ENCODE peak calls at places on chromosome 1, in ten cellular contexts. One of them, this sample, is unnamed.

GRCh38 chr1:243939167-243939848 is 89.3 kb upstream of the AKT3 start:
- DNase-seq in esophagus muscularis mucosa: no peak
- DNase-seq in tibial artery: no peak
- DNase-seq in cardiac muscle cell: no peak
- DNase-seq in dorsolateral prefrontal cortex: no peak
- DNase-seq in sigmoid colon: no peak
- DNase-seq in hepatocyte: no peak
- DNase-seq in GM23338: peak
- DNase-seq in A549: no peak
- DNase-seq in pancreas: no peak
- DNase-seq in this sample: no peak

GRCh38 chr1:12412439-12412838 is 182.6 kb downstream of the VPS13D start:
- DNase-seq in esophagus muscularis mucosa: no peak
- DNase-seq in tibial artery: no peak
- DNase-seq in cardiac muscle cell: no peak
- DNase-seq in dorsolateral prefrontal cortex: no peak
- DNase-seq in sigmoid colon: no peak
- DNase-seq in hepatocyte: no peak
- DNase-seq in GM23338: no peak
- DNase-seq in A549: no peak
- DNase-seq in pancreas: no peak
- DNase-seq in this sample: no peak

GRCh38 chr1:159076753-159077656 is at the start of gene AIM2:
- DNase-seq in esophagus muscularis mucosa: no peak
- DNase-seq in tibial artery: no peak
- DNase-seq in cardiac muscle cell: no peak
- DNase-seq in dorsolateral prefrontal cortex: no peak
- DNase-seq in sigmoid colon: no peak
- DNase-seq in hepatocyte: no peak
- DNase-seq in GM23338: no peak
- DNase-seq in A549: no peak
- DNase-seq in pancreas: peak
- DNase-seq in this sample: no peak

GRCh38 chr1:34500451-34500850 is 254.4 kb upstream of the GJB5 start:
- DNase-seq in esophagus muscularis mucosa: peak
- DNase-seq in tibial artery: no peak
- DNase-seq in cardiac muscle cell: peak
- DNase-seq in dorsolateral prefrontal cortex: no peak
- DNase-seq in sigmoid colon: no peak
- DNase-seq in hepatocyte: peak
- DNase-seq in GM23338: peak
- DNase-seq in A549: no peak
- DNase-seq in pancreas: peak
- DNase-seq in this sample: no peak

GRCh38 chr1:175367896-175368295 is 175.3 kb upstream of the KIAA0040 start:
- DNase-seq in esophagus muscularis mucosa: no peak
- DNase-seq in tibial artery: no peak
- DNase-seq in cardiac muscle cell: no peak
- DNase-seq in dorsolateral prefrontal cortex: no peak
- DNase-seq in sigmoid colon: no peak
- DNase-seq in hepatocyte: no peak
- DNase-seq in GM23338: no peak
- DNase-seq in A549: no peak
- DNase-seq in pancreas: no peak
- DNase-seq in this sample: no peak

GRCh38 chr1:186292875-186293274 is 82.2 kb downstream of the TPR start:
- DNase-seq in esophagus muscularis mucosa: no peak
- DNase-seq in tibial artery: no peak
- DNase-seq in cardiac muscle cell: no peak
- DNase-seq in dorsolateral prefrontal cortex: no peak
- DNase-seq in sigmoid colon: no peak
- DNase-seq in hepatocyte: no peak
- DNase-seq in GM23338: no peak
- DNase-seq in A549: no peak
- DNase-seq in pancreas: no peak
- DNase-seq in this sample: no peak

GRCh38 chr1:3657578-3658230 is 5.4 kb downstream of the TP73 start:
- DNase-seq in esophagus muscularis mucosa: no peak
- DNase-seq in tibial artery: peak
- DNase-seq in cardiac muscle cell: no peak
- DNase-seq in dorsolateral prefrontal cortex: no peak
- DNase-seq in sigmoid colon: peak
- DNase-seq in hepatocyte: no peak
- DNase-seq in GM23338: no peak
- DNase-seq in A549: no peak
- DNase-seq in pancreas: no peak
- DNase-seq in this sample: no peak

GRCh38 chr1:212166296-212167039 is 118.7 kb upstream of the PPP2R5A start:
- DNase-seq in esophagus muscularis mucosa: no peak
- DNase-seq in tibial artery: no peak
- DNase-seq in cardiac muscle cell: no peak
- DNase-seq in dorsolateral prefrontal cortex: no peak
- DNase-seq in sigmoid colon: no peak
- DNase-seq in hepatocyte: no peak
- DNase-seq in GM23338: no peak
- DNase-seq in A549: no peak
- DNase-seq in pancreas: no peak
- DNase-seq in this sample: no peak

DNA sequence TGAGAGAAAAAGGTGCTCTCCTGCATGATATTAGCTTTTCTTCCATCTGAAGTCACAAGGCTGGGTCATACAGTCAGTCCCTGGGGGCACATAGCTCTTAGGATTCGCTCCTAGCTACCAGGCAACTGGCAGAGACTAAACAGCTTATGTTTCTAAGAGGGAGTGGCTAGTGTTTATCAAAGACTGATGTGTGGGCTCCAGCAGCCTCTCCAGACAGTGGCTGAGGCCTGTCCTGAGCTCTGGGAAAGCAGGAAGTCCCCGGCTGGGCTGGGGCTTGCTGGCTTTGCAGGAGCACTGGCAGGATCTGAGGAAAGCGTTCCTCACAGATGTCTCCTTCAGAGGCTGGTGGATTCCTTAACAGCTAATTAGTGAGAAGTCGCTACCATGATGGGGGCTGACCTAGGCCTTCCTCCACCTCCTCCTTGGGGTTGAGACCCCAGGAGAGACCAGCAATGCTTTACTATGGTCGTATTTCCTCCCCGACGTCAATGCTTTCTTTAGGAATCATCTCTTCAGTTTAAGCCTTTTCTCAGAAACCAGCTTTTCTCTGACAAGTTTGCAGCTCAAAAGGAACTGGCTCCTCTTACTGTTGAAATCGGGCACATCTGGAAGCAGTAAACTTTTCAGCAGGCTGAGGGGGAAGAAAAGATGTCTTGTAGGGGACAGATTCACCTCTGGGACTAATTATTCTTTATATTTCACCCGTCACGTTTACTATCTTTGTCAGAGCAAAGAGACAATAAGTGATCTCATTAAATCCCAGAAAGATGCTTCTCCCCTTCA is 33.5 kb upstream of the HHAT start:
- DNase-seq in esophagus muscularis mucosa: no peak
- DNase-seq in tibial artery: no peak
- DNase-seq in cardiac muscle cell: peak
- DNase-seq in dorsolateral prefrontal cortex: no peak
- DNase-seq in sigmoid colon: peak
- DNase-seq in hepatocyte: peak
- DNase-seq in GM23338: peak
- DNase-seq in A549: no peak
- DNase-seq in pancreas: no peak
- DNase-seq in this sample: peak
- H3K27ac ChIP-seq in esophagus muscularis mucosa: peak
- H3K27ac ChIP-seq in tibial artery: peak
- H3K27ac ChIP-seq in cardiac muscle cell: peak
- H3K27ac ChIP-seq in dorsolateral prefrontal cortex: peak
- H3K27ac ChIP-seq in sigmoid colon: peak
- H3K27ac ChIP-seq in hepatocyte: peak
- H3K27ac ChIP-seq in GM23338: no peak
- H3K27ac ChIP-seq in A549: no peak
- H3K27ac ChIP-seq in pancreas: no peak
- H3K27ac ChIP-seq in this sample: no peak

DNA sequence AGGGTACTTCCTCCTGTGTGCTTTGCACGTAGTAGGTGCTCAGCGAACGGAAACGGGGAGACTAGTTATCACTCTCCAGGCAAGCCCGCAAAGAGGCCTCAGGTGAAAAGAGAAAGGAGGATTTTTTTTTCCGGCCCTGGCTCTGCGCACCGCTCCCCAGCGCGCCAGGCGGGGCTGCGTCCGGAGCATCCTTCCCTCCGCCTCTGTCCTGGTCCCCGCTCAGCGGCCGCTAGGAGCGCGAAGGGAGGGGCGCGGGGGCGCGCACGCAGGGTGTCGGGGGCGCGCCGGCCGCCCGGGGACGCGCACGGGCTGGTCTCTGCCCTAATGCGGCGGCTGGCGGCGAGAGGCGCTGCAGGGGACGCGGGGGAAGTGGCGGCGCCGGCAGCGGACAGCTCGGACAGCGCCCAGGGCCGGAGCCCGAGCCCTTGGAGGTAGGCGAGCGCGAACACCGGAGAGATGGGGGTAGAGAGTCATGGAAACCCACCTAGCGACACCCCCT is 42.3 kb upstream of the NFASC start:
- DNase-seq in esophagus muscularis mucosa: no peak
- DNase-seq in tibial artery: peak
- DNase-seq in cardiac muscle cell: peak
- DNase-seq in dorsolateral prefrontal cortex: peak
- DNase-seq in sigmoid colon: peak
- DNase-seq in hepatocyte: peak
- DNase-seq in GM23338: peak
- DNase-seq in A549: peak
- DNase-seq in pancreas: no peak
- DNase-seq in this sample: no peak
- TF ChIP-seq CTCF in esophagus muscularis mucosa: peak
- TF ChIP-seq CTCF in tibial artery: peak
- TF ChIP-seq CTCF in cardiac muscle cell: no peak
- TF ChIP-seq CTCF in dorsolateral prefrontal cortex: peak
- TF ChIP-seq CTCF in sigmoid colon: peak
- TF ChIP-seq CTCF in hepatocyte: no peak
- TF ChIP-seq CTCF in GM23338: no peak
- TF ChIP-seq CTCF in A549: no peak
- TF ChIP-seq CTCF in pancreas: no peak
- TF ChIP-seq CTCF in this sample: peak

DNA sequence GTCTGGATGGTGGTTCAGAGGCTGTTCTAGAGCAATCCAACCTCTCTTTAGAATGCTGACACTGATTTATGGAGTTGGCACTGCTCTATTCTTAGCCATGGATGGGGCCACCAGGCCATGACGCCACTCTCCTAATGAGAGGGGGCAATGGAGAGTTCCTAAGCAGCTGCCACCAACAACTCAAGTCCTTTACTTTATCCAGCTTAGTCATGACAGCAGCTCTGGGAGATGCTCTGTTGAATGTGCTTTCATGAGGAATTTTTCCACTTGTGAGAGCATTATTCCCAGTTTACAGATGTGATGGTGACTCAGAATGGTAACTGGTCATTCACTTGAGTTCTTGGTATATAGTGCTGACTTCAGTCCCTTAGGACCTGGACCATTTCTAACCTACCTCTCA is 366.3 kb downstream of the HHAT start:
- DNase-seq in esophagus muscularis mucosa: no peak
- DNase-seq in tibial artery: no peak
- DNase-seq in cardiac muscle cell: no peak
- DNase-seq in dorsolateral prefrontal cortex: no peak
- DNase-seq in sigmoid colon: no peak
- DNase-seq in hepatocyte: no peak
- DNase-seq in GM23338: no peak
- DNase-seq in A549: no peak
- DNase-seq in pancreas: no peak
- DNase-seq in this sample: no peak
- H3K27ac ChIP-seq in esophagus muscularis mucosa: no peak
- H3K27ac ChIP-seq in tibial artery: no peak
- H3K27ac ChIP-seq in cardiac muscle cell: no peak
- H3K27ac ChIP-seq in dorsolateral prefrontal cortex: peak
- H3K27ac ChIP-seq in sigmoid colon: no peak
- H3K27ac ChIP-seq in hepatocyte: no peak
- H3K27ac ChIP-seq in GM23338: no peak
- H3K27ac ChIP-seq in A549: peak
- H3K27ac ChIP-seq in pancreas: no peak
- H3K27ac ChIP-seq in this sample: no peak

GRCh38 chr1:19096990-19097389 is 113.1 kb downstream of the UBR4 start:
- DNase-seq in esophagus muscularis mucosa: no peak
- DNase-seq in tibial artery: no peak
- DNase-seq in cardiac muscle cell: no peak
- DNase-seq in dorsolateral prefrontal cortex: no peak
- DNase-seq in sigmoid colon: no peak
- DNase-seq in hepatocyte: no peak
- DNase-seq in GM23338: no peak
- DNase-seq in A549: no peak
- DNase-seq in pancreas: no peak
- DNase-seq in this sample: no peak

GRCh38 chr1:19100008-19100407 is 110.1 kb downstream of the UBR4 start:
- DNase-seq in esophagus muscularis mucosa: no peak
- DNase-seq in tibial artery: no peak
- DNase-seq in cardiac muscle cell: no peak
- DNase-seq in dorsolateral prefrontal cortex: no peak
- DNase-seq in sigmoid colon: no peak
- DNase-seq in hepatocyte: no peak
- DNase-seq in GM23338: no peak
- DNase-seq in A549: no peak
- DNase-seq in pancreas: no peak
- DNase-seq in this sample: no peak

GRCh38 chr1:19091539-19091938 is 118.5 kb downstream of the UBR4 start:
- DNase-seq in esophagus muscularis mucosa: no peak
- DNase-seq in tibial artery: no peak
- DNase-seq in cardiac muscle cell: no peak
- DNase-seq in dorsolateral prefrontal cortex: no peak
- DNase-seq in sigmoid colon: no peak
- DNase-seq in hepatocyte: no peak
- DNase-seq in GM23338: no peak
- DNase-seq in A549: no peak
- DNase-seq in pancreas: no peak
- DNase-seq in this sample: no peak

GRCh38 chr1:19101244-19101643 is 108.8 kb downstream of the UBR4 start:
- DNase-seq in esophagus muscularis mucosa: no peak
- DNase-seq in tibial artery: no peak
- DNase-seq in cardiac muscle cell: no peak
- DNase-seq in dorsolateral prefrontal cortex: no peak
- DNase-seq in sigmoid colon: no peak
- DNase-seq in hepatocyte: no peak
- DNase-seq in GM23338: no peak
- DNase-seq in A549: no peak
- DNase-seq in pancreas: no peak
- DNase-seq in this sample: no peak

DNA sequence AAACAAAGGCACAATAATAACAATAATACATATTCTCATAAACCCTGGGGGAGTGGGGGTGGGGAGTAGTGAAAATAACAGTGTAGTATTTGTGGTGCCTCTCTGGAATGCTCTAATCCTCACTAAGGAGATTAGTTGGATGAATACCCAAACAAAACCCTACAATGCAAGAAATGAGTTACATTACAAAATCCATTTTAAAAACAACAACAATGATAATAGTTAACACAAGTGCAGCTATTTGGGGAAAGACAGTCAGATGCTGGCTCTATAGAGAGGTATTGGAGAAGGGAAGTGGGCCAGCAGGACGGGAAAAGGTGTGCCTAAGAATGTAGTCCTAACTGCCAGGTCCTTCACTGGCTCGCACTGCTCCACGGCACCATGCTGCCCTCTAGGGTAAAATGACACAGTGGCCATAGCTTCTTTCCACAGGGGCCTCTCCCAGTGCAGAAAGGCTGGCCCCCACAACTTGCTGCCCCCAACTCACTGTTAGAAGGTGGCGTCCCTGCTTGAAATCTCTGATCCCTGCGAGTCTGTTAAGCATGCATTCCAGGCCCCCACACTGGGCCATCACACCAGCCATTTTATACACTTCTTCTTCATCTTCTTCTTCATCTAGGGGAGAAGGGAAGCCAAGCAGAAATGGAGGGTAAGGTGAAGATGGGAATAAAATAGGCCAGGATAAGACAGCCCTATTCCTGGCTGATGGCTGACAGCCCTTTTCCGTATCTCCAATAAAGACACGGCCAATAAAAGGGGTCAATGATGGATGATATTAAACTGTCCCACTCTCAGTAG is 113.8 kb downstream of the UBR4 start:
- DNase-seq in esophagus muscularis mucosa: no peak
- DNase-seq in tibial artery: no peak
- DNase-seq in cardiac muscle cell: peak
- DNase-seq in dorsolateral prefrontal cortex: no peak
- DNase-seq in sigmoid colon: no peak
- DNase-seq in hepatocyte: peak
- DNase-seq in GM23338: peak
- DNase-seq in A549: peak
- DNase-seq in pancreas: peak
- DNase-seq in this sample: no peak
- TF ChIP-seq CTCF in esophagus muscularis mucosa: peak
- TF ChIP-seq CTCF in tibial artery: peak
- TF ChIP-seq CTCF in cardiac muscle cell: peak
- TF ChIP-seq CTCF in dorsolateral prefrontal cortex: peak
- TF ChIP-seq CTCF in sigmoid colon: peak
- TF ChIP-seq CTCF in hepatocyte: peak
- TF ChIP-seq CTCF in GM23338: peak
- TF ChIP-seq CTCF in A549: peak
- TF ChIP-seq CTCF in pancreas: peak
- TF ChIP-seq CTCF in this sample: peak